ENCODE peak calls at places on chromosomes 13 and 19, in six cellular contexts. One of them, this sample, is unnamed.

GRCh38 chr19:18109731-18110671 is 12.4 kb downstream of the MAST3 start:
- DNase-seq in tibial artery: peak; percentile 46
- DNase-seq in HFFc6: no peak
- DNase-seq in brain microvascular endothelial cell: no peak
- DNase-seq in IMR-90: no peak
- DNase-seq in foreskin fibroblast: no peak
- DNase-seq in this sample: peak; percentile 77

GRCh38 chr19:54470991-54471782 is 1.9 kb downstream of the CDC42EP5 start:
- DNase-seq in tibial artery: no peak
- DNase-seq in HFFc6: no peak
- DNase-seq in brain microvascular endothelial cell: no peak
- DNase-seq in IMR-90: no peak
- DNase-seq in foreskin fibroblast: no peak
- DNase-seq in this sample: peak; percentile 62

GRCh38 chr19:41995959-41996797 is 2.1 kb upstream of the ATP1A3 start:
- DNase-seq in tibial artery: no peak
- DNase-seq in HFFc6: no peak
- DNase-seq in brain microvascular endothelial cell: no peak
- DNase-seq in IMR-90: no peak
- DNase-seq in foreskin fibroblast: no peak
- DNase-seq in this sample: no peak

GRCh38 chr13:37134411-37135041 is 29.1 kb upstream of the CSNK1A1L start:
- DNase-seq in tibial artery: no peak
- DNase-seq in HFFc6: peak; percentile 69
- DNase-seq in brain microvascular endothelial cell: peak; percentile 96
- DNase-seq in IMR-90: peak; percentile 90
- DNase-seq in foreskin fibroblast: peak; percentile 28
- DNase-seq in this sample: no peak

GRCh38 chr19:6076675-6077463 is 33.4 kb downstream of the RFX2 start:
- DNase-seq in tibial artery: no peak
- DNase-seq in HFFc6: peak; percentile 96
- DNase-seq in brain microvascular endothelial cell: peak; percentile 57
- DNase-seq in IMR-90: peak; percentile 91
- DNase-seq in foreskin fibroblast: peak; percentile 79
- DNase-seq in this sample: no peak

GRCh38 chr13:79503473-79504017 is 22.6 kb downstream of the NDFIP2 start:
- DNase-seq in tibial artery: no peak
- DNase-seq in HFFc6: no peak
- DNase-seq in brain microvascular endothelial cell: no peak
- DNase-seq in IMR-90: no peak
- DNase-seq in foreskin fibroblast: no peak
- DNase-seq in this sample: no peak

GRCh38 chr13:111253334-111253872 is 67.0 kb upstream of the TEX29 start:
- DNase-seq in tibial artery: no peak
- DNase-seq in HFFc6: no peak
- DNase-seq in brain microvascular endothelial cell: no peak
- DNase-seq in IMR-90: peak; percentile 30
- DNase-seq in foreskin fibroblast: peak; percentile 21
- DNase-seq in this sample: no peak

GRCh38 chr19:32471095-32471494 is 65.5 kb downstream of the DPY19L3 start:
- DNase-seq in tibial artery: no peak
- DNase-seq in HFFc6: no peak
- DNase-seq in brain microvascular endothelial cell: peak; percentile 40
- DNase-seq in IMR-90: no peak
- DNase-seq in foreskin fibroblast: no peak
- DNase-seq in this sample: no peak

GRCh38 chr19:3516675-3517207 is 10.6 kb downstream of the FZR1 start:
- DNase-seq in tibial artery: no peak
- DNase-seq in HFFc6: no peak
- DNase-seq in brain microvascular endothelial cell: no peak
- DNase-seq in IMR-90: no peak
- DNase-seq in foreskin fibroblast: no peak
- DNase-seq in this sample: no peak

GRCh38 chr13:111031531-111031961 is 83.6 kb upstream of the ARHGEF7 start:
- DNase-seq in tibial artery: no peak
- DNase-seq in HFFc6: peak; percentile 93
- DNase-seq in brain microvascular endothelial cell: peak; percentile 84
- DNase-seq in IMR-90: peak; percentile 58
- DNase-seq in foreskin fibroblast: peak; percentile 93
- DNase-seq in this sample: no peak

GRCh38 chr19:15825753-15826152 is 10.3 kb upstream of the OR10H1 start:
- DNase-seq in tibial artery: no peak
- DNase-seq in HFFc6: no peak
- DNase-seq in brain microvascular endothelial cell: no peak
- DNase-seq in IMR-90: no peak
- DNase-seq in foreskin fibroblast: no peak
- DNase-seq in this sample: no peak

GRCh38 chr13:90321281-90321931 is 1026.1 kb upstream of the MIR17HG start:
- DNase-seq in tibial artery: no peak
- DNase-seq in HFFc6: no peak
- DNase-seq in brain microvascular endothelial cell: no peak
- DNase-seq in IMR-90: no peak
- DNase-seq in foreskin fibroblast: no peak
- DNase-seq in this sample: no peak

GRCh38 chr13:114017028-114017630 is 43.3 kb upstream of the C13orf46 start:
- DNase-seq in tibial artery: no peak
- DNase-seq in HFFc6: no peak
- DNase-seq in brain microvascular endothelial cell: peak; percentile 28
- DNase-seq in IMR-90: peak; percentile 42
- DNase-seq in foreskin fibroblast: no peak
- DNase-seq in this sample: no peak

GRCh38 chr19:51570962-51571575 is at the start of gene ZNF175:
- DNase-seq in tibial artery: peak; percentile 95
- DNase-seq in HFFc6: peak; percentile 93
- DNase-seq in brain microvascular endothelial cell: peak; percentile 97
- DNase-seq in IMR-90: peak; percentile 96
- DNase-seq in foreskin fibroblast: peak; percentile 92
- DNase-seq in this sample: peak; percentile 77

GRCh38 chr19:29769997-29770396 is 41.8 kb upstream of the CCNE1 start:
- DNase-seq in tibial artery: no peak
- DNase-seq in HFFc6: no peak
- DNase-seq in brain microvascular endothelial cell: no peak
- DNase-seq in IMR-90: no peak
- DNase-seq in foreskin fibroblast: no peak
- DNase-seq in this sample: no peak

GRCh38 chr19:45038931-45039893 is at the start of gene CLASRP:
- DNase-seq in tibial artery: peak; percentile 88
- DNase-seq in HFFc6: peak; percentile 83
- DNase-seq in brain microvascular endothelial cell: peak; percentile 81
- DNase-seq in IMR-90: peak; percentile 86
- DNase-seq in foreskin fibroblast: peak; percentile 89
- DNase-seq in this sample: peak; percentile 93

GRCh38 chr13:57632276-57633140 is 964 bp downstream of the PCDH17 start:
- DNase-seq in tibial artery: peak; percentile 20
- DNase-seq in HFFc6: no peak
- DNase-seq in brain microvascular endothelial cell: no peak
- DNase-seq in IMR-90: no peak
- DNase-seq in foreskin fibroblast: no peak
- DNase-seq in this sample: peak; percentile 24

GRCh38 chr13:110306960-110307696 is at the start of the genes COL4A1 and COL4A2:
- DNase-seq in tibial artery: peak; percentile 78
- DNase-seq in HFFc6: no peak
- DNase-seq in brain microvascular endothelial cell: peak; percentile 74
- DNase-seq in IMR-90: peak; percentile 77
- DNase-seq in foreskin fibroblast: peak; percentile 66
- DNase-seq in this sample: no peak

GRCh38 chr13:33367931-33368330 is 82.4 kb upstream of the STARD13 start:
- DNase-seq in tibial artery: no peak
- DNase-seq in HFFc6: no peak
- DNase-seq in brain microvascular endothelial cell: no peak
- DNase-seq in IMR-90: no peak
- DNase-seq in foreskin fibroblast: no peak
- DNase-seq in this sample: no peak

GRCh38 chr13:41652735-41653361 is 195.5 kb downstream of the RGCC start:
- DNase-seq in tibial artery: no peak
- DNase-seq in HFFc6: peak; percentile 62
- DNase-seq in brain microvascular endothelial cell: no peak
- DNase-seq in IMR-90: peak; percentile 79
- DNase-seq in foreskin fibroblast: peak; percentile 51
- DNase-seq in this sample: peak; percentile 51

GRCh38 chr19:38893341-38893771 is 6.1 kb downstream of the SIRT2 start:
- DNase-seq in tibial artery: no peak
- DNase-seq in HFFc6: no peak
- DNase-seq in brain microvascular endothelial cell: no peak
- DNase-seq in IMR-90: no peak
- DNase-seq in foreskin fibroblast: no peak
- DNase-seq in this sample: no peak

GRCh38 chr13:108269601-108270328 is at the start of gene TNFSF13B:
- DNase-seq in tibial artery: peak; percentile 29
- DNase-seq in HFFc6: no peak
- DNase-seq in brain microvascular endothelial cell: peak; percentile 6
- DNase-seq in IMR-90: peak; percentile 40
- DNase-seq in foreskin fibroblast: peak; percentile 22
- DNase-seq in this sample: peak; percentile 60

GRCh38 chr19:55637534-55637933 is 3.3 kb upstream of the ZNF580 start:
- DNase-seq in tibial artery: no peak
- DNase-seq in HFFc6: no peak
- DNase-seq in brain microvascular endothelial cell: no peak
- DNase-seq in IMR-90: no peak
- DNase-seq in foreskin fibroblast: no peak
- DNase-seq in this sample: no peak
- TF ChIP-seq CTCF in tibial artery: no peak
- TF ChIP-seq CTCF in HFFc6: no peak
- TF ChIP-seq CTCF in brain microvascular endothelial cell: no peak
- TF ChIP-seq CTCF in IMR-90: no peak
- TF ChIP-seq CTCF in foreskin fibroblast: no peak
- TF ChIP-seq CTCF in this sample: no peak

DNA sequence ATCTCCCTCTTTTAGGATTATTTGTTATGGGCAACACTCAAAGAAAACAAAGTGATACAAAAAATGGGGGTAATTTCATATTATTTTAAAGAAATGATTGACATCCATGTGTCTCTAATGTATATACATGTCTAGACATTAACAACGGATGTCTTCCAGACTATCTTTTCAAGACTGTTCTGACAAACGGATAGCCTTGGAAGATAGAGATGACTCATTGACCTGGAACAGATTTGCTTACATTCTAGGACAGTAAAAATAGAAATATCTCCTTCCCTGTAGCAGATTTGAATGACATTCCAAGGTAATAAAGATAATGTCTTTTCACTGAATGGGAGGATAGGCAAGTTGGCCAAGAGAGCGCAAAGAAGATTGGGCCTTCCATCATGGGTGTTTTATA is 26.2 kb upstream of the SLITRK6 start:
- DNase-seq in tibial artery: no peak
- DNase-seq in HFFc6: no peak
- DNase-seq in brain microvascular endothelial cell: peak; percentile 1
- DNase-seq in IMR-90: peak; percentile 6
- DNase-seq in foreskin fibroblast: no peak
- DNase-seq in this sample: no peak
- TF ChIP-seq CTCF in tibial artery: no peak
- TF ChIP-seq CTCF in HFFc6: no peak
- TF ChIP-seq CTCF in brain microvascular endothelial cell: no peak
- TF ChIP-seq CTCF in IMR-90: no peak
- TF ChIP-seq CTCF in foreskin fibroblast: no peak
- TF ChIP-seq CTCF in this sample: no peak

GRCh38 chr13:76019421-76020044 is 383.4 kb downstream of the LMO7 start:
- DNase-seq in tibial artery: no peak
- DNase-seq in HFFc6: peak; percentile 22
- DNase-seq in brain microvascular endothelial cell: no peak
- DNase-seq in IMR-90: no peak
- DNase-seq in foreskin fibroblast: no peak
- DNase-seq in this sample: no peak
- TF ChIP-seq CTCF in tibial artery: no peak
- TF ChIP-seq CTCF in HFFc6: peak; percentile 65
- TF ChIP-seq CTCF in brain microvascular endothelial cell: peak; percentile 82
- TF ChIP-seq CTCF in IMR-90: no peak
- TF ChIP-seq CTCF in foreskin fibroblast: no peak
- TF ChIP-seq CTCF in this sample: peak; percentile 28

GRCh38 chr19:43625918-43626579 is 6.6 kb upstream of the ZNF428 start:
- DNase-seq in tibial artery: no peak
- DNase-seq in HFFc6: no peak
- DNase-seq in brain microvascular endothelial cell: no peak
- DNase-seq in IMR-90: no peak
- DNase-seq in foreskin fibroblast: no peak
- DNase-seq in this sample: no peak
- TF ChIP-seq CTCF in tibial artery: no peak
- TF ChIP-seq CTCF in HFFc6: no peak
- TF ChIP-seq CTCF in brain microvascular endothelial cell: peak; percentile 9
- TF ChIP-seq CTCF in IMR-90: no peak
- TF ChIP-seq CTCF in foreskin fibroblast: no peak
- TF ChIP-seq CTCF in this sample: no peak

DNA sequence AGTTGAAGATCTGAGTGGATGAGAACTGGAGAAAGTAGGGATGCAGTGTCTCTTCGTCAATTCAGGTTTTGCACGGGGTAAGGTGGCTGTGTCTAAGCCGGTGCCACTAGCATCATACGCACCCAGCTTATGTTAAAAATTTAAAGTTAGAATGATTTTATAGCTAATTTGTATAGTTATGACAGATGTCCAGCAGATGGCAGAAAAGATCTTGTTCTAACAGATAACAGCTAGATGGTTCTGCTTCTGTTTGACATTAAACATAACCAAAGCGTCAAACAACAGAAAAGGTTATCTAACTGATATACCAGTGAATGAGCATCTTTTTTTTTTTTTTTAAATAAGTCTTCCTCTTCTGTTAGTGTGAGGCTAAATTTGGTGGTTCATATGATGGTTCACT is 18.8 kb upstream of the EDDM13 start:
- DNase-seq in tibial artery: no peak
- DNase-seq in HFFc6: peak; percentile 70
- DNase-seq in brain microvascular endothelial cell: peak; percentile 15
- DNase-seq in IMR-90: peak; percentile 71
- DNase-seq in foreskin fibroblast: peak; percentile 29
- DNase-seq in this sample: peak; percentile 63
- TF ChIP-seq CTCF in tibial artery: peak; percentile 23
- TF ChIP-seq CTCF in HFFc6: peak; percentile 71
- TF ChIP-seq CTCF in brain microvascular endothelial cell: peak; percentile 42
- TF ChIP-seq CTCF in IMR-90: peak; percentile 56
- TF ChIP-seq CTCF in foreskin fibroblast: peak; percentile 11
- TF ChIP-seq CTCF in this sample: no peak

DNA sequence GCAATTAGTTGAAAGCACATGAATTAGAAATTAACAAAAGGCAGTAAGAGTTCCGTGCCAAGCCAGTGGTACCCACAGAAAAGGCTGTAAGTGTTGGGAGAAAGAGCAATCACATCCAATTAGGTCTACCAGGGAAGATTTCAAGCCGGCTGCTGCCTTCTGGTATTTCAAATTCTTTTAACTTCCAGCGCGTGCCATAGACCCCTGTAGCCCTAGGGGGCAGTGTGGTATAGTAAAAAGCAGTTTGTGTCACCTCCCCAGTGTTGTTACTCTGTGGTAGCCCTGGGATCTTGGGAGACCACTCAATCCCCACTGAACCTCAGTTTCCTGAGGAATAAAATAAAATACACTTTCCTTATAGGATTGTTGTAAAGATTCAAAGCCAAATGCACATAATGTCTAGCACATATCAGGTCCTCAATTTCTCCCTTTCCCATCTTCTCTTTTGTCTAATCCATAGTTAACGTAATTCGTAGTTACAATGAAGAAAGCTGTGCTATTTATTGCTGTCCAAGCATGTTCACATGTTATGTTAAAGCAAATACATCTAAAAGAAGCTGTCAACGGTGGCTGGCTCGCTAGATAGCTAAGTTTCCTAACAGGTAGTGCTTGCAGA is 230.2 kb downstream of the TDRD3 start:
- DNase-seq in tibial artery: no peak
- DNase-seq in HFFc6: peak; percentile 15
- DNase-seq in brain microvascular endothelial cell: peak; percentile 15
- DNase-seq in IMR-90: peak; percentile 3
- DNase-seq in foreskin fibroblast: no peak
- DNase-seq in this sample: peak; percentile 17
- TF ChIP-seq CTCF in tibial artery: peak; percentile 57
- TF ChIP-seq CTCF in HFFc6: peak; percentile 79
- TF ChIP-seq CTCF in brain microvascular endothelial cell: peak; percentile 83
- TF ChIP-seq CTCF in IMR-90: peak; percentile 50
- TF ChIP-seq CTCF in foreskin fibroblast: peak; percentile 30
- TF ChIP-seq CTCF in this sample: peak; percentile 51

GRCh38 chr19:4619668-4620294 is 19.5 kb upstream of the TNFAIP8L1 start:
- DNase-seq in tibial artery: no peak
- DNase-seq in HFFc6: no peak
- DNase-seq in brain microvascular endothelial cell: no peak
- DNase-seq in IMR-90: no peak
- DNase-seq in foreskin fibroblast: no peak
- DNase-seq in this sample: no peak
- TF ChIP-seq CTCF in tibial artery: no peak
- TF ChIP-seq CTCF in HFFc6: no peak
- TF ChIP-seq CTCF in brain microvascular endothelial cell: no peak
- TF ChIP-seq CTCF in IMR-90: no peak
- TF ChIP-seq CTCF in foreskin fibroblast: no peak
- TF ChIP-seq CTCF in this sample: no peak

This sample was measured in GM13976.